ENCODE peak calls at places on chromosomes 6 and 20, in four cellular contexts. T is HCT116, J is H1, Q is K562. H is an unnamed sample.

GRCh38 chr6:158002951-158003853 is 21.5 kb downstream of the SYNJ2 start:
- DNase-seq in T (no peak), J (no peak), Q (no peak), H (no peak)

GRCh38 chr6:17204548-17204947 is 76.6 kb upstream of the RBM24 start:
- DNase-seq in T (no peak), J (no peak), Q (no peak), H (no peak)

GRCh38 chr6:150694889-150695288 is 95.2 kb downstream of the PLEKHG1 start:
- DNase-seq in T (no peak), J (no peak), Q (no peak), H (no peak)

GRCh38 chr6:78770766-78771165 is 96.6 kb upstream of the IRAK1BP1 start:
- DNase-seq in T (no peak), J (no peak), Q (no peak), H (peak)

GRCh38 chr6:158067436-158068015 is 85.9 kb downstream of the SYNJ2 start:
- DNase-seq in T (no peak), J (no peak), Q (no peak), H (peak)

GRCh38 chr6:149247385-149247763 is 70.1 kb upstream of the TAB2 start:
- DNase-seq in T (no peak), J (no peak), Q (no peak), H (no peak)

GRCh38 chr6:84455630-84456029 is 228.2 kb upstream of the CEP162 start:
- DNase-seq in T (no peak), J (no peak), Q (no peak), H (no peak)

GRCh38 chr20:8190043-8190880 is 58.2 kb downstream of the PLCB1 start:
- DNase-seq in T (no peak), J (no peak), Q (no peak), H (no peak)

GRCh38 chr6:111769365-111770127 is 103.7 kb downstream of the FYN start:
- DNase-seq in T (no peak), J (no peak), Q (no peak), H (no peak)

GRCh38 chr6:80553071-80553740 is 446.7 kb downstream of the BCKDHB start:
- DNase-seq in T (no peak), J (no peak), Q (no peak), H (no peak)

GRCh38 chr6:97081010-97081573 is 156.6 kb downstream of the KLHL32 start:
- DNase-seq in T (no peak), J (no peak), Q (no peak), H (no peak)

GRCh38 chr20:58775371-58775770 is 75.3 kb downstream of the GNAS-AS1 start:
- DNase-seq in T (no peak), J (no peak), Q (no peak), H (no peak)

GRCh38 chr20:61168605-61169004 is 83.5 kb upstream of the CDH4 start:
- DNase-seq in T (no peak), J (no peak), Q (no peak), H (no peak)

GRCh38 chr6:70811788-70812187 is 144.1 kb downstream of the SMAP1 start:
- DNase-seq in T (no peak), J (no peak), Q (no peak), H (no peak)

GRCh38 chr6:27882624-27883023 is 29.6 kb downstream of the OR2B2 start:
- DNase-seq in T (no peak), J (no peak), Q (no peak), H (no peak)

GRCh38 chr6:72084992-72085569 is 198.7 kb downstream of the RIMS1 start:
- DNase-seq in T (no peak), J (no peak), Q (no peak), H (peak)

GRCh38 chr6:4401408-4402367 is 266.3 kb upstream of the ECI2 start:
- DNase-seq in T (no peak), J (no peak), Q (no peak), H (no peak)

GRCh38 chr6:20564269-20564668 is 30.0 kb downstream of the CDKAL1 start:
- DNase-seq in T (peak), J (no peak), Q (no peak), H (no peak)

GRCh38 chr20:34708621-34709043 is 4.5 kb downstream of the TP53INP2 start:
- DNase-seq in T (no peak), J (no peak), Q (peak), H (peak)

GRCh38 chr20:36370991-36371390 is 64.9 kb downstream of the DLGAP4 start:
- DNase-seq in T (no peak), J (no peak), Q (no peak), H (no peak)

GRCh38 chr20:19071442-19071717 is 141.1 kb upstream of the SLC24A3 start:
- DNase-seq in T (no peak), J (no peak), Q (no peak), H (no peak)

GRCh38 chr6:44129841-44130322 is 2.5 kb downstream of the TMEM63B start:
- DNase-seq in T (no peak), J (no peak), Q (peak), H (no peak)

GRCh38 chr20:20731945-20732296 is 19.5 kb upstream of the RALGAPA2 start:
- DNase-seq in T (no peak), J (no peak), Q (no peak), H (no peak)

GRCh38 chr6:163711615-163712568 is 297.4 kb downstream of the QKI start:
- DNase-seq in T (no peak), J (no peak), Q (no peak), H (no peak)

GRCh38 chr6:107435798-107436197 is 23.6 kb downstream of the PDSS2 start:
- DNase-seq in T (no peak), J (no peak), Q (no peak), H (no peak)

GRCh38 chr20:41181567-41181966 is 44.2 kb downstream of the PLCG1 start:
- DNase-seq in T (no peak), J (no peak), Q (no peak), H (no peak)

GRCh38 chr6:74368746-74369145 is 672.7 kb downstream of the CD109 start:
- DNase-seq in T (no peak), J (no peak), Q (no peak), H (no peak)

GRCh38 chr20:20466341-20466879 is 98.5 kb downstream of the INSM1 start:
- DNase-seq in T (no peak), J (no peak), Q (no peak), H (no peak)

GRCh38 chr6:24935323-24935722 is 437 bp downstream of the RIPOR2 start:
- DNase-seq in T (no peak), J (no peak), Q (no peak), H (no peak)

GRCh38 chr20:57384953-57385761 is 6.0 kb upstream of the RBM38 start:
- DNase-seq in T (no peak), J (no peak), Q (no peak), H (no peak)

GRCh38 chr6:111808493-111808892 is 64.8 kb downstream of the FYN start:
- DNase-seq in T (no peak), J (no peak), Q (no peak), H (no peak)

GRCh38 chr6:15509335-15509933 is 153.4 kb downstream of the DTNBP1 start:
- DNase-seq in T (no peak), J (no peak), Q (peak), H (no peak)

GRCh38 chr6:53070808-53071207 is 5.6 kb downstream of the FBXO9 start:
- DNase-seq in T (no peak), J (no peak), Q (no peak), H (no peak)

GRCh38 chr6:137237413-137238170 is 18.4 kb upstream of the IFNGR1 start:
- DNase-seq in T (no peak), J (no peak), Q (no peak), H (no peak)

GRCh38 chr6:155171747-155172191 is 92.0 kb upstream of the CLDN20 start:
- DNase-seq in T (no peak), J (no peak), Q (no peak), H (no peak)

GRCh38 chr20:23212482-23212881 is 126.4 kb upstream of the CD93 start:
- DNase-seq in T (no peak), J (no peak), Q (no peak), H (no peak)

GRCh38 chr6:101395345-101395744 is 1.8 kb downstream of the GRIK2 start:
- DNase-seq in T (no peak), J (no peak), Q (no peak), H (peak)

GRCh38 chr6:101399627-101399955 is 6.1 kb downstream of the GRIK2 start:
- DNase-seq in T (no peak), J (no peak), Q (no peak), H (no peak)

GRCh38 chr6:101398716-101399626 is 5.5 kb downstream of the GRIK2 start:
- DNase-seq in T (no peak), J (no peak), Q (no peak), H (no peak)

GRCh38 chr6:101397199-101397598 is 3.7 kb downstream of the GRIK2 start:
- DNase-seq in T (no peak), J (no peak), Q (peak), H (no peak)

DNA sequence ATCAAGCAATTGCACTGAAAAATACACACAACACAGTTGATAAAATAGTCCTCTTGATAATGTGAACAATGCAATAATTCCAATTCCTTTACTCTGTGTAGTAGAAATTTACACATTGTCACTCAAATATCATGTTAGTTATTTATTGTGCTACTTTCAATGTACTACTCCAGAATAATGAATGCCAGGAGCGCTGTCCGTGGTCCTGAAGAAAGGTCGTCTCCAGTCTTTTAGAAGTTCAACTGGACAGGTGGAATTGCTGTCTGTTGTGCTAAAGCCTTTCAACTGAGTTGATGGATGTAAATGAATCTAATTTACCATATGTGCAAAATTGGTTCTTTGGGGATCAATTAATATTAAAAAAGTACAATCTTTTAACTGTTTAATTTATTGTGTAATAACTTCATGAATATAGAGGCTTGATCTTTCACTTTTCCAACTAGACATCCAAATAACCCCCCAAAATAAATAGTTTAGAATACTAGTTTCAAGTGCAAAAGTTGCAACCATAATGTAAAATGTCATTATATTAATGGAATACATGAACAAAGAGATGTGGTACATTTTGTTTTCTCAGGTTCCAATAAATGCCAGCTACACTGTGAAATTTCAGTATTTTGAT is 3.2 kb downstream of the GRIK2 start:
- DNase-seq in T (no peak), J (no peak), Q (peak), H (peak)
- TF ChIP-seq JUND in T (no peak), J (no peak), Q (no peak), H (no peak)

GRCh38 chr6:113684382-113684901 is 172.7 kb upstream of the MARCKS start:
- DNase-seq in T (no peak), J (no peak), Q (no peak), H (peak)

GRCh38 chr6:113683968-113684367 is 173.2 kb upstream of the MARCKS start:
- DNase-seq in T (no peak), J (no peak), Q (no peak), H (no peak)

GRCh38 chr6:113676057-113676456 is 181.1 kb upstream of the MARCKS start:
- DNase-seq in T (no peak), J (no peak), Q (no peak), H (no peak)

GRCh38 chr6:113676972-113677371 is 180.2 kb upstream of the MARCKS start:
- DNase-seq in T (no peak), J (no peak), Q (no peak), H (no peak)

DNA sequence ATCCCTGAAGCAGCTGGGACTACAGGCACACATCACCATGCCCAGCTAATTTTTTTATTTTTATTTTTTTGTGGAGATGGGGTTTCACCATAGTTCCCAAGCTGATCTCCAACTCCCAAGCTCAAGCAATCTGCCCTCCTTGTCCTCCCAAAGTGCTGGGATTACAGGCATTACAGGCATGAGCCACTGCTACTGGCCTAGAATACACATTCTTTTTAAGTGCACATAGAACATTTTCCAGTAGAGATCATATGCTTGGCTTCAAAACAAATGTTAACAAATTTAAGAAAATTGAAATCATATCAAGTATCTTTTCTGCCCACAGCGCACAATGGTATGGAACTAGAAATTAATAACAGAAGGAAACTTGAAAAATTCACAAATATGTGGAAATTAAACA is 176.8 kb upstream of the MARCKS start:
- DNase-seq in T (no peak), J (no peak), Q (no peak), H (no peak)
- TF ChIP-seq JUND in T (no peak), J (no peak), Q (no peak), H (no peak)

GRCh38 chr6:125294036-125294435 is 7.7 kb downstream of the HDDC2 start:
- DNase-seq in T (no peak), J (no peak), Q (no peak), H (no peak)

GRCh38 chr6:125299257-125299656 is 2.5 kb downstream of the HDDC2 start:
- DNase-seq in T (no peak), J (no peak), Q (no peak), H (no peak)

GRCh38 chr6:125294925-125295324 is 6.8 kb downstream of the HDDC2 start:
- DNase-seq in T (no peak), J (no peak), Q (no peak), H (no peak)

GRCh38 chr6:125293587-125293986 is 8.2 kb downstream of the HDDC2 start:
- DNase-seq in T (no peak), J (no peak), Q (peak), H (no peak)

GRCh38 chr6:125296461-125296860 is 5.3 kb downstream of the HDDC2 start:
- DNase-seq in T (no peak), J (no peak), Q (no peak), H (no peak)
- TF ChIP-seq JUND in T (no peak), J (no peak), Q (no peak), H (no peak)

DNA sequence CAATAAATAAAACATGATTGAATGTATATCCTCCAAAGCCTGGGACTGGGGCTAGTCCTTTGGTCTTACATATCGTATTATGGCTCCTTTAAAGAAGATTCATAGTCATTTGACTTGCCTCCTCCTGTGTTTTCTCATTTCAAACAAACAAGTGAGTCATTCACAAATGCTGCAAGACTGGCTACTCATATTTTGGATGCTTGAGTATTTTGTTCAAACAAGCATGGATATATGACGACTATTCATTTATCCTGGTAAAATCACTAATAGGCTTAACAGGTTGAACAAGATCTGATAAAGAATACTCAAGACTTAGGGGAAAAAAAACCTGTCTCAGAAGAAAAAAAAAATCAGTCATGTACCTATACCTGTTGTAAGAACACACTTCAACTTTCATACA is 111.1 kb upstream of the CCDC28A start:
- DNase-seq in T (no peak), J (no peak), Q (no peak), H (peak)
- TF ChIP-seq JUND in T (no peak), J (no peak), Q (no peak), H (peak)